ENCODE peak calls at places on chromosomes 3 and 15, in nine cellular contexts. One of them, this sample, is unnamed.

GRCh38 chr3:134322286-134322685 is 52.0 kb downstream of the AMOTL2 start:
- DNase-seq in GM23248: no peak
- DNase-seq in GM23338: no peak
- DNase-seq in coronary artery: no peak
- DNase-seq in SJSA1: no peak
- DNase-seq in astrocyte of the spinal cord: no peak
- DNase-seq in A673: no peak
- DNase-seq in AG04450: no peak
- DNase-seq in breast epithelium: no peak
- DNase-seq in this sample: no peak

GRCh38 chr3:78823434-78823833 is 944.4 kb downstream of the ROBO1 start:
- DNase-seq in GM23248: no peak
- DNase-seq in GM23338: no peak
- DNase-seq in coronary artery: no peak
- DNase-seq in SJSA1: no peak
- DNase-seq in astrocyte of the spinal cord: no peak
- DNase-seq in A673: no peak
- DNase-seq in AG04450: no peak
- DNase-seq in breast epithelium: no peak
- DNase-seq in this sample: no peak

GRCh38 chr3:24161841-24162240 is 216.8 kb downstream of the NR1D2 start:
- DNase-seq in GM23248: peak; percentile 24
- DNase-seq in GM23338: peak; percentile 80
- DNase-seq in coronary artery: no peak
- DNase-seq in SJSA1: no peak
- DNase-seq in astrocyte of the spinal cord: no peak
- DNase-seq in A673: no peak
- DNase-seq in AG04450: no peak
- DNase-seq in breast epithelium: no peak
- DNase-seq in this sample: no peak

GRCh38 chr3:179186426-179186825 is 38.3 kb downstream of the PIK3CA start:
- DNase-seq in GM23248: no peak
- DNase-seq in GM23338: no peak
- DNase-seq in coronary artery: no peak
- DNase-seq in SJSA1: no peak
- DNase-seq in astrocyte of the spinal cord: no peak
- DNase-seq in A673: no peak
- DNase-seq in AG04450: no peak
- DNase-seq in breast epithelium: no peak
- DNase-seq in this sample: no peak

GRCh38 chr15:59741274-59741906 is 52.3 kb upstream of the BNIP2 start:
- DNase-seq in GM23248: peak; percentile 38
- DNase-seq in GM23338: peak; percentile 74
- DNase-seq in coronary artery: no peak
- DNase-seq in SJSA1: no peak
- DNase-seq in astrocyte of the spinal cord: peak; percentile 9
- DNase-seq in A673: peak; percentile 55
- DNase-seq in AG04450: no peak
- DNase-seq in breast epithelium: no peak
- DNase-seq in this sample: no peak

GRCh38 chr3:133258358-133258757 is 141.5 kb upstream of the BFSP2 start:
- DNase-seq in GM23248: peak; percentile 5
- DNase-seq in GM23338: no peak
- DNase-seq in coronary artery: no peak
- DNase-seq in SJSA1: no peak
- DNase-seq in astrocyte of the spinal cord: no peak
- DNase-seq in A673: no peak
- DNase-seq in AG04450: no peak
- DNase-seq in breast epithelium: no peak
- DNase-seq in this sample: no peak

GRCh38 chr3:12186515-12187286 is 28.0 kb upstream of the TIMP4 start:
- DNase-seq in GM23248: no peak
- DNase-seq in GM23338: no peak
- DNase-seq in coronary artery: no peak
- DNase-seq in SJSA1: no peak
- DNase-seq in astrocyte of the spinal cord: no peak
- DNase-seq in A673: no peak
- DNase-seq in AG04450: no peak
- DNase-seq in breast epithelium: no peak
- DNase-seq in this sample: no peak

GRCh38 chr3:26621891-26622633 is 510 bp upstream of the LRRC3B start:
- DNase-seq in GM23248: no peak
- DNase-seq in GM23338: peak; percentile 39
- DNase-seq in coronary artery: no peak
- DNase-seq in SJSA1: no peak
- DNase-seq in astrocyte of the spinal cord: no peak
- DNase-seq in A673: no peak
- DNase-seq in AG04450: no peak
- DNase-seq in breast epithelium: no peak
- DNase-seq in this sample: no peak

GRCh38 chr3:140767536-140767935 is 89.7 kb downstream of the TRIM42 start:
- DNase-seq in GM23248: peak; percentile 13
- DNase-seq in GM23338: no peak
- DNase-seq in coronary artery: no peak
- DNase-seq in SJSA1: no peak
- DNase-seq in astrocyte of the spinal cord: no peak
- DNase-seq in A673: no peak
- DNase-seq in AG04450: no peak
- DNase-seq in breast epithelium: no peak
- DNase-seq in this sample: no peak

GRCh38 chr15:89967892-89968291 is 33.2 kb upstream of the ZNF710 start:
- DNase-seq in GM23248: no peak
- DNase-seq in GM23338: no peak
- DNase-seq in coronary artery: no peak
- DNase-seq in SJSA1: no peak
- DNase-seq in astrocyte of the spinal cord: no peak
- DNase-seq in A673: no peak
- DNase-seq in AG04450: no peak
- DNase-seq in breast epithelium: no peak
- DNase-seq in this sample: no peak

GRCh38 chr15:72173864-72174550 is 23.6 kb downstream of the GRAMD2A start:
- DNase-seq in GM23248: no peak
- DNase-seq in GM23338: no peak
- DNase-seq in coronary artery: no peak
- DNase-seq in SJSA1: no peak
- DNase-seq in astrocyte of the spinal cord: no peak
- DNase-seq in A673: no peak
- DNase-seq in AG04450: no peak
- DNase-seq in breast epithelium: peak; percentile 13
- DNase-seq in this sample: no peak

GRCh38 chr3:113002676-113003075 is 11.9 kb downstream of the GTPBP8 start:
- DNase-seq in GM23248: no peak
- DNase-seq in GM23338: no peak
- DNase-seq in coronary artery: no peak
- DNase-seq in SJSA1: no peak
- DNase-seq in astrocyte of the spinal cord: no peak
- DNase-seq in A673: no peak
- DNase-seq in AG04450: no peak
- DNase-seq in breast epithelium: no peak
- DNase-seq in this sample: no peak

GRCh38 chr3:17505856-17506255 is 236.6 kb downstream of the TBC1D5 start:
- DNase-seq in GM23248: peak; percentile 63
- DNase-seq in GM23338: no peak
- DNase-seq in coronary artery: no peak
- DNase-seq in SJSA1: no peak
- DNase-seq in astrocyte of the spinal cord: peak; percentile 35
- DNase-seq in A673: no peak
- DNase-seq in AG04450: no peak
- DNase-seq in breast epithelium: no peak
- DNase-seq in this sample: no peak

GRCh38 chr3:97291901-97292300 is 472.7 kb upstream of the ARL6 start:
- DNase-seq in GM23248: no peak
- DNase-seq in GM23338: no peak
- DNase-seq in coronary artery: no peak
- DNase-seq in SJSA1: no peak
- DNase-seq in astrocyte of the spinal cord: no peak
- DNase-seq in A673: no peak
- DNase-seq in AG04450: no peak
- DNase-seq in breast epithelium: no peak
- DNase-seq in this sample: no peak

GRCh38 chr3:160437083-160437455 is 12.5 kb downstream of the TRIM59 start:
- DNase-seq in GM23248: no peak
- DNase-seq in GM23338: no peak
- DNase-seq in coronary artery: no peak
- DNase-seq in SJSA1: peak; percentile 67
- DNase-seq in astrocyte of the spinal cord: no peak
- DNase-seq in A673: no peak
- DNase-seq in AG04450: no peak
- DNase-seq in breast epithelium: no peak
- DNase-seq in this sample: no peak

GRCh38 chr3:133274477-133274876 is 125.4 kb upstream of the BFSP2 start:
- DNase-seq in GM23248: no peak
- DNase-seq in GM23338: peak; percentile 38
- DNase-seq in coronary artery: no peak
- DNase-seq in SJSA1: no peak
- DNase-seq in astrocyte of the spinal cord: no peak
- DNase-seq in A673: no peak
- DNase-seq in AG04450: no peak
- DNase-seq in breast epithelium: no peak
- DNase-seq in this sample: no peak

GRCh38 chr3:42097166-42097946 is 6.2 kb downstream of the TRAK1 start:
- DNase-seq in GM23248: peak; percentile 88
- DNase-seq in GM23338: no peak
- DNase-seq in coronary artery: no peak
- DNase-seq in SJSA1: peak; percentile 48
- DNase-seq in astrocyte of the spinal cord: peak; percentile 70
- DNase-seq in A673: no peak
- DNase-seq in AG04450: peak; percentile 63
- DNase-seq in breast epithelium: no peak
- DNase-seq in this sample: peak; percentile 66

GRCh38 chr3:1135194-1135593 is 42.4 kb downstream of the CNTN6 start:
- DNase-seq in GM23248: no peak
- DNase-seq in GM23338: no peak
- DNase-seq in coronary artery: no peak
- DNase-seq in SJSA1: no peak
- DNase-seq in astrocyte of the spinal cord: no peak
- DNase-seq in A673: no peak
- DNase-seq in AG04450: no peak
- DNase-seq in breast epithelium: no peak
- DNase-seq in this sample: no peak

GRCh38 chr3:14988988-14989394 is 41.6 kb downstream of the NR2C2 start:
- DNase-seq in GM23248: no peak
- DNase-seq in GM23338: peak; percentile 79
- DNase-seq in coronary artery: no peak
- DNase-seq in SJSA1: no peak
- DNase-seq in astrocyte of the spinal cord: no peak
- DNase-seq in A673: no peak
- DNase-seq in AG04450: no peak
- DNase-seq in breast epithelium: no peak
- DNase-seq in this sample: no peak

GRCh38 chr3:152271465-152272035 is 2.8 kb downstream of the MBNL1 start:
- DNase-seq in GM23248: peak; percentile 40
- DNase-seq in GM23338: no peak
- DNase-seq in coronary artery: no peak
- DNase-seq in SJSA1: no peak
- DNase-seq in astrocyte of the spinal cord: no peak
- DNase-seq in A673: no peak
- DNase-seq in AG04450: no peak
- DNase-seq in breast epithelium: no peak
- DNase-seq in this sample: no peak
- H3K4me3 ChIP-seq in GM23248: peak overlapping the region; percentile 94
- H3K4me3 ChIP-seq in GM23338: peak overlapping the region; percentile 92
- H3K4me3 ChIP-seq in coronary artery: peak overlapping the region; percentile 90
- H3K4me3 ChIP-seq in SJSA1: peak overlapping the region; percentile 83
- H3K4me3 ChIP-seq in astrocyte of the spinal cord: peak overlapping the region; percentile 91
- H3K4me3 ChIP-seq in A673: peak overlapping the region; percentile 82
- H3K4me3 ChIP-seq in AG04450: peak overlapping the region; percentile 76
- H3K4me3 ChIP-seq in breast epithelium: peak overlapping the region; percentile 87
- H3K4me3 ChIP-seq in this sample: peak overlapping the region; percentile 76

DNA sequence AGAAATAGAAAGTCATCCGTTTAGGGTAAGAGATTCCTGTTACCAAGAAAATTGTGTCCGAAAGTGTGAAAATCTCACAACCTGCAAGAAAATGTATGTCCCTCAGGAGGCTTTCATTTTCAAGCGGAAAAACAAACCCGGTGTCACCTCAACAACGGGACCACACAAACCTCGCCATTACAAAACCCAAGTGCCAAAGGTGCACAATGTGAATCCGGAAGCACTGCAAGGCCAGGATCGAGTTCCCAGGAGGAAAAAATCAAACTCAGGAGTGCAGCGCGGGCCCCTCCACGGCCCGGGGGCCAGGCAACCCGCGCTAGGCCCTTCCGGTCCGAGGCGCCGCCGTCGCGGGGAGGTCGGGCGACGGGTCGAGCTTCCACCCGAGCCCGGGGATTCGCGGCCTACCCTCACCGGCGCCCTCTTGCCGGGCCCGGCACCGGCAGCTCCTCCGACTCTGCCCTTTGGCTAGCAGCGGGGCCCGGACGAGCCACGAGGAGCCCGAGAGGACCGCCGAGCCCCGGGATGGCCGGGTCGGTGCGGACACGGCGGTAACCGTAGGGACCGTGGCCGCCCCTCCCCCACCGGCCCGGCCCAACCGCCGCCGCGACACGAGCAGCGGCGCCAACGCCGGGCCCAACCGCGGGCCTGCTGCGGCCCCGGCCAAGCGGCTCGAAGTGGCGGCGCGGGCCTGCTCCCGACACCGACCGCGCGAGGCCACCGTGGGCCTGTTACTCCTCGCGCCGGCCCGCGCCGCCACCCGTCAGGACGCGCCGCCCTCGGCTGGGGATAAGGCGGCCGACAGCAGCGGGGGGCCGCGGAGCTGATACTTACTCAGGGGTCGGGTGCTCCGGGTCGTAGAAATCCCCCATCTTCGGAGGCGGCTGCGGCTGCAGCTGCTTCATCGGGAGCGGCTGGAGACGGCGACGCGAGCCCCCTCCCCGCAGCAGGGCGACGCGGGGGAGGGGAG is 607 bp downstream of the SETD2 start:
- DNase-seq in GM23248: peak; percentile 71
- DNase-seq in GM23338: peak; percentile 58
- DNase-seq in coronary artery: peak; percentile 76
- DNase-seq in SJSA1: peak; percentile 43
- DNase-seq in astrocyte of the spinal cord: peak; percentile 38
- DNase-seq in A673: peak; percentile 11
- DNase-seq in AG04450: no peak
- DNase-seq in breast epithelium: no peak
- DNase-seq in this sample: no peak
- H3K4me3 ChIP-seq in GM23248: peak overlapping the region; percentile 85
- H3K4me3 ChIP-seq in GM23338: peak overlapping the region; percentile 97
- H3K4me3 ChIP-seq in coronary artery: peak overlapping the region; percentile 97
- H3K4me3 ChIP-seq in SJSA1: peak overlapping the region; percentile 100
- H3K4me3 ChIP-seq in astrocyte of the spinal cord: peak overlapping the region; percentile 81
- H3K4me3 ChIP-seq in A673: peak overlapping the region; percentile 86
- H3K4me3 ChIP-seq in AG04450: peak overlapping the region; percentile 77
- H3K4me3 ChIP-seq in breast epithelium: peak overlapping the region; percentile 94
- H3K4me3 ChIP-seq in this sample: peak overlapping the region; percentile 92

GRCh38 chr3:124934577-124934976 is at the start of gene MUC13:
- DNase-seq in GM23248: no peak
- DNase-seq in GM23338: no peak
- DNase-seq in coronary artery: no peak
- DNase-seq in SJSA1: no peak
- DNase-seq in astrocyte of the spinal cord: no peak
- DNase-seq in A673: no peak
- DNase-seq in AG04450: no peak
- DNase-seq in breast epithelium: no peak
- DNase-seq in this sample: no peak
- H3K4me3 ChIP-seq in GM23248: no peak within 1 kb of the TSS
- H3K4me3 ChIP-seq in GM23338: no peak within 1 kb of the TSS
- H3K4me3 ChIP-seq in coronary artery: no peak within 1 kb of the TSS
- H3K4me3 ChIP-seq in SJSA1: no peak within 1 kb of the TSS
- H3K4me3 ChIP-seq in astrocyte of the spinal cord: no peak within 1 kb of the TSS
- H3K4me3 ChIP-seq in A673: no peak within 1 kb of the TSS
- H3K4me3 ChIP-seq in AG04450: no peak within 1 kb of the TSS
- H3K4me3 ChIP-seq in breast epithelium: no peak within 1 kb of the TSS
- H3K4me3 ChIP-seq in this sample: no peak within 1 kb of the TSS

GRCh38 chr3:58010562-58010961 is 2.3 kb downstream of the FLNB start:
- DNase-seq in GM23248: peak; percentile 45
- DNase-seq in GM23338: no peak
- DNase-seq in coronary artery: no peak
- DNase-seq in SJSA1: peak; percentile 68
- DNase-seq in astrocyte of the spinal cord: no peak
- DNase-seq in A673: no peak
- DNase-seq in AG04450: no peak
- DNase-seq in breast epithelium: no peak
- DNase-seq in this sample: no peak
- H3K4me3 ChIP-seq in GM23248: peak overlapping the region; percentile 100
- H3K4me3 ChIP-seq in GM23338: peak overlapping the region; percentile 100
- H3K4me3 ChIP-seq in coronary artery: peak overlapping the region; percentile 84
- H3K4me3 ChIP-seq in SJSA1: peak overlapping the region; percentile 68
- H3K4me3 ChIP-seq in astrocyte of the spinal cord: peak overlapping the region; percentile 99
- H3K4me3 ChIP-seq in A673: peak overlapping the region; percentile 77
- H3K4me3 ChIP-seq in AG04450: peak overlapping the region; percentile 100
- H3K4me3 ChIP-seq in breast epithelium: peak overlapping the region; percentile 64
- H3K4me3 ChIP-seq in this sample: peak overlapping the region; percentile 97